ENCODE peak calls at places on chromosomes 1 and 21, in eight cellular contexts. K, F, A, U, T, J, E and G are unnamed samples.

GRCh38 chr1:230188826-230189225 is 121.8 kb downstream of the GALNT2 start:
- DNase-seq in K (peak), F (no peak), A (no peak), U (no peak), T (no peak), J (no peak), E (no peak), G (no peak)

GRCh38 chr1:85413169-85413568 is 51.8 kb downstream of the DDAH1 start:
- DNase-seq in K (no peak), F (no peak), A (no peak), U (no peak), T (no peak), J (no peak), E (no peak), G (no peak)

GRCh38 chr1:24389231-24389678 is 24.3 kb downstream of the STPG1 start:
- DNase-seq in K (no peak), F (no peak), A (no peak), U (no peak), T (no peak), J (no peak), E (no peak), G (no peak)

GRCh38 chr1:244852694-244853093 is 11.6 kb downstream of the HNRNPU start:
- DNase-seq in K (no peak), F (no peak), A (no peak), U (no peak), T (no peak), J (no peak), E (no peak), G (no peak)

GRCh38 chr1:8202182-8202905 is 115.6 kb upstream of the SLC45A1 start:
- DNase-seq in K (no peak), F (no peak), A (peak), U (no peak), T (no peak), J (peak), E (no peak), G (no peak)

GRCh38 chr1:229043111-229043510 is 227.8 kb upstream of the RAB4A start:
- DNase-seq in K (no peak), F (peak), A (no peak), U (no peak), T (no peak), J (no peak), E (no peak), G (peak)

GRCh38 chr1:4847731-4848130 is 193.3 kb downstream of the AJAP1 start:
- DNase-seq in K (no peak), F (no peak), A (no peak), U (no peak), T (no peak), J (no peak), E (no peak), G (no peak)

GRCh38 chr1:212291505-212292134 is 6.4 kb downstream of the PPP2R5A start:
- DNase-seq in K (peak), F (peak), A (no peak), U (peak), T (peak), J (no peak), E (peak), G (peak)

GRCh38 chr1:175530981-175531380 is 212.4 kb downstream of the TNR start:
- DNase-seq in K (no peak), F (no peak), A (no peak), U (no peak), T (no peak), J (no peak), E (no peak), G (no peak)

GRCh38 chr1:180384606-180385005 is 117.8 kb downstream of the ACBD6 start:
- DNase-seq in K (no peak), F (no peak), A (no peak), U (no peak), T (no peak), J (no peak), E (no peak), G (no peak)

GRCh38 chr1:17581389-17582123 is 42.1 kb downstream of the ARHGEF10L start:
- DNase-seq in K (no peak), F (no peak), A (no peak), U (no peak), T (no peak), J (no peak), E (no peak), G (no peak)

GRCh38 chr21:46092811-46093667 is 4.9 kb upstream of the COL6A2 start:
- DNase-seq in K (no peak), F (no peak), A (no peak), U (no peak), T (no peak), J (no peak), E (no peak), G (no peak)

GRCh38 chr1:5348732-5349465 is 643.3 kb downstream of the NPHP4 start:
- DNase-seq in K (no peak), F (no peak), A (no peak), U (no peak), T (no peak), J (no peak), E (no peak), G (peak)

GRCh38 chr1:81349194-81349965 is 451.4 kb upstream of the ADGRL2 start:
- DNase-seq in K (no peak), F (no peak), A (no peak), U (no peak), T (no peak), J (no peak), E (no peak), G (no peak)

GRCh38 chr1:213394837-213395236 is 343.8 kb downstream of the RPS6KC1 start:
- DNase-seq in K (no peak), F (no peak), A (no peak), U (no peak), T (no peak), J (no peak), E (no peak), G (no peak)